ENCODE peak calls at places on chromosome 6, in nine cellular contexts. One of them, this sample, is unnamed.

GRCh38 chr6:131053546-131054240 is 9.4 kb downstream of the EPB41L2 start:
- DNase-seq in nephron progenitor cell: no peak
- DNase-seq in prostate gland: no peak
- DNase-seq in Panc1: no peak
- DNase-seq in adrenal gland: no peak
- DNase-seq in GM12865: no peak
- DNase-seq in BE2C: no peak
- DNase-seq in brain microvascular endothelial cell: no peak
- DNase-seq in stomach: no peak
- DNase-seq in this sample: no peak

GRCh38 chr6:4379958-4380357 is 244.6 kb upstream of the ECI2 start:
- DNase-seq in stomach: no peak
- DNase-seq in prostate gland: no peak
- DNase-seq in GM12865: no peak
- DNase-seq in BE2C: no peak
- DNase-seq in adrenal gland: no peak
- DNase-seq in Panc1: no peak
- DNase-seq in nephron progenitor cell: no peak
- DNase-seq in brain microvascular endothelial cell: no peak
- DNase-seq in this sample: no peak

GRCh38 chr6:149938571-149939462 is 3.0 kb upstream of the ULBP2 start:
- DNase-seq in Panc1: no peak
- DNase-seq in prostate gland: no peak
- DNase-seq in BE2C: no peak
- DNase-seq in brain microvascular endothelial cell: no peak
- DNase-seq in nephron progenitor cell: peak; percentile 33
- DNase-seq in stomach: no peak
- DNase-seq in adrenal gland: no peak
- DNase-seq in GM12865: peak; percentile 85
- DNase-seq in this sample: peak; percentile 86

GRCh38 chr6:142537612-142538478 is 236.0 kb downstream of the ADGRG6 start:
- DNase-seq in BE2C: peak; percentile 61
- DNase-seq in GM12865: peak; percentile 35
- DNase-seq in nephron progenitor cell: no peak
- DNase-seq in brain microvascular endothelial cell: peak; percentile 14
- DNase-seq in prostate gland: no peak
- DNase-seq in adrenal gland: no peak
- DNase-seq in Panc1: no peak
- DNase-seq in stomach: no peak
- DNase-seq in this sample: no peak

GRCh38 chr6:31118178-31118577 is 2.1 kb downstream of the CDSN start:
- DNase-seq in BE2C: no peak
- DNase-seq in GM12865: no peak
- DNase-seq in stomach: no peak
- DNase-seq in prostate gland: no peak
- DNase-seq in brain microvascular endothelial cell: no peak
- DNase-seq in adrenal gland: no peak
- DNase-seq in nephron progenitor cell: no peak
- DNase-seq in Panc1: no peak
- DNase-seq in this sample: no peak

GRCh38 chr6:129192458-129192989 is 309.6 kb downstream of the LAMA2 start:
- DNase-seq in prostate gland: no peak
- DNase-seq in nephron progenitor cell: no peak
- DNase-seq in brain microvascular endothelial cell: no peak
- DNase-seq in BE2C: no peak
- DNase-seq in adrenal gland: no peak
- DNase-seq in GM12865: no peak
- DNase-seq in stomach: no peak
- DNase-seq in Panc1: no peak
- DNase-seq in this sample: no peak

GRCh38 chr6:170285482-170285881 is 5.4 kb downstream of the DLL1 start:
- DNase-seq in BE2C: no peak
- DNase-seq in brain microvascular endothelial cell: no peak
- DNase-seq in prostate gland: no peak
- DNase-seq in adrenal gland: no peak
- DNase-seq in GM12865: no peak
- DNase-seq in Panc1: no peak
- DNase-seq in stomach: peak; percentile 23
- DNase-seq in nephron progenitor cell: no peak
- DNase-seq in this sample: no peak

GRCh38 chr6:143598466-143599080 is 79.2 kb upstream of the PHACTR2 start:
- DNase-seq in adrenal gland: no peak
- DNase-seq in prostate gland: no peak
- DNase-seq in brain microvascular endothelial cell: no peak
- DNase-seq in BE2C: no peak
- DNase-seq in stomach: no peak
- DNase-seq in Panc1: no peak
- DNase-seq in nephron progenitor cell: no peak
- DNase-seq in GM12865: peak; percentile 17
- DNase-seq in this sample: peak; percentile 21

GRCh38 chr6:105507811-105508210 is 104.9 kb upstream of the PREP start:
- DNase-seq in stomach: no peak
- DNase-seq in brain microvascular endothelial cell: no peak
- DNase-seq in adrenal gland: no peak
- DNase-seq in prostate gland: no peak
- DNase-seq in nephron progenitor cell: no peak
- DNase-seq in GM12865: no peak
- DNase-seq in BE2C: no peak
- DNase-seq in Panc1: no peak
- DNase-seq in this sample: no peak

GRCh38 chr6:123028263-123028662 is 32.2 kb downstream of the CLVS2 start:
- DNase-seq in BE2C: no peak
- DNase-seq in prostate gland: no peak
- DNase-seq in stomach: no peak
- DNase-seq in brain microvascular endothelial cell: no peak
- DNase-seq in adrenal gland: no peak
- DNase-seq in GM12865: no peak
- DNase-seq in nephron progenitor cell: no peak
- DNase-seq in Panc1: no peak
- DNase-seq in this sample: no peak

GRCh38 chr6:167827588-167828324 is 1.0 kb downstream of the AFDN start:
- DNase-seq in stomach: peak; percentile 61
- DNase-seq in brain microvascular endothelial cell: no peak
- DNase-seq in prostate gland: peak; percentile 37
- DNase-seq in BE2C: peak; percentile 49
- DNase-seq in adrenal gland: peak; percentile 74
- DNase-seq in nephron progenitor cell: peak; percentile 68
- DNase-seq in GM12865: peak; percentile 48
- DNase-seq in Panc1: no peak
- DNase-seq in this sample: peak; percentile 64

GRCh38 chr6:75349262-75349984 is 64.8 kb upstream of the TMEM30A start:
- DNase-seq in Panc1: no peak
- DNase-seq in brain microvascular endothelial cell: peak; percentile 33
- DNase-seq in BE2C: peak; percentile 53
- DNase-seq in GM12865: peak; percentile 34
- DNase-seq in adrenal gland: no peak
- DNase-seq in stomach: no peak
- DNase-seq in nephron progenitor cell: peak; percentile 66
- DNase-seq in prostate gland: no peak
- DNase-seq in this sample: no peak

GRCh38 chr6:159267165-159267564 is 98.0 kb downstream of the FNDC1 start:
- DNase-seq in stomach: no peak
- DNase-seq in adrenal gland: no peak
- DNase-seq in prostate gland: no peak
- DNase-seq in Panc1: no peak
- DNase-seq in BE2C: no peak
- DNase-seq in brain microvascular endothelial cell: peak; percentile 19
- DNase-seq in GM12865: peak; percentile 15
- DNase-seq in nephron progenitor cell: peak; percentile 73
- DNase-seq in this sample: no peak

GRCh38 chr6:22558288-22558882 is 11.0 kb upstream of the HDGFL1 start:
- DNase-seq in stomach: no peak
- DNase-seq in brain microvascular endothelial cell: no peak
- DNase-seq in BE2C: peak; percentile 30
- DNase-seq in nephron progenitor cell: no peak
- DNase-seq in prostate gland: no peak
- DNase-seq in adrenal gland: no peak
- DNase-seq in GM12865: no peak
- DNase-seq in Panc1: no peak
- DNase-seq in this sample: no peak

GRCh38 chr6:99362644-99363268 is 13.3 kb upstream of the FAXC start:
- DNase-seq in GM12865: no peak
- DNase-seq in prostate gland: no peak
- DNase-seq in nephron progenitor cell: no peak
- DNase-seq in stomach: no peak
- DNase-seq in adrenal gland: no peak
- DNase-seq in brain microvascular endothelial cell: no peak
- DNase-seq in Panc1: no peak
- DNase-seq in BE2C: no peak
- DNase-seq in this sample: no peak

GRCh38 chr6:40755046-40755681 is 168.0 kb upstream of the LRFN2 start:
- DNase-seq in Panc1: no peak
- DNase-seq in nephron progenitor cell: peak; percentile 8
- DNase-seq in adrenal gland: no peak
- DNase-seq in stomach: no peak
- DNase-seq in brain microvascular endothelial cell: peak; percentile 32
- DNase-seq in prostate gland: no peak
- DNase-seq in GM12865: no peak
- DNase-seq in BE2C: no peak
- DNase-seq in this sample: no peak
- TF ChIP-seq CTCF in Panc1: no peak
- TF ChIP-seq CTCF in nephron progenitor cell: no peak
- TF ChIP-seq CTCF in adrenal gland: no peak
- TF ChIP-seq CTCF in stomach: no peak
- TF ChIP-seq CTCF in brain microvascular endothelial cell: peak; percentile 35
- TF ChIP-seq CTCF in prostate gland: no peak
- TF ChIP-seq CTCF in GM12865: no peak
- TF ChIP-seq CTCF in BE2C: no peak
- TF ChIP-seq CTCF in this sample: no peak

GRCh38 chr6:43277083-43277642 is 20.9 kb upstream of the SLC22A7 start:
- DNase-seq in nephron progenitor cell: no peak
- DNase-seq in brain microvascular endothelial cell: no peak
- DNase-seq in GM12865: no peak
- DNase-seq in BE2C: no peak
- DNase-seq in stomach: no peak
- DNase-seq in adrenal gland: no peak
- DNase-seq in Panc1: no peak
- DNase-seq in prostate gland: no peak
- DNase-seq in this sample: no peak
- TF ChIP-seq CTCF in nephron progenitor cell: no peak
- TF ChIP-seq CTCF in brain microvascular endothelial cell: no peak
- TF ChIP-seq CTCF in GM12865: no peak
- TF ChIP-seq CTCF in BE2C: no peak
- TF ChIP-seq CTCF in stomach: no peak
- TF ChIP-seq CTCF in adrenal gland: no peak
- TF ChIP-seq CTCF in Panc1: no peak
- TF ChIP-seq CTCF in prostate gland: no peak
- TF ChIP-seq CTCF in this sample: no peak

GRCh38 chr6:49517919-49518318 is 18.2 kb downstream of the GLYATL3 start:
- DNase-seq in GM12865: no peak
- DNase-seq in prostate gland: no peak
- DNase-seq in adrenal gland: no peak
- DNase-seq in BE2C: no peak
- DNase-seq in stomach: no peak
- DNase-seq in Panc1: no peak
- DNase-seq in nephron progenitor cell: no peak
- DNase-seq in brain microvascular endothelial cell: no peak
- DNase-seq in this sample: no peak
- TF ChIP-seq CTCF in GM12865: no peak
- TF ChIP-seq CTCF in prostate gland: no peak
- TF ChIP-seq CTCF in adrenal gland: no peak
- TF ChIP-seq CTCF in BE2C: no peak
- TF ChIP-seq CTCF in stomach: no peak
- TF ChIP-seq CTCF in Panc1: no peak
- TF ChIP-seq CTCF in nephron progenitor cell: no peak
- TF ChIP-seq CTCF in brain microvascular endothelial cell: no peak
- TF ChIP-seq CTCF in this sample: no peak

GRCh38 chr6:86937219-86938079 is at the start of gene HTR1E:
- DNase-seq in adrenal gland: peak; percentile 77
- DNase-seq in prostate gland: peak; percentile 9
- DNase-seq in brain microvascular endothelial cell: peak; percentile 31
- DNase-seq in BE2C: peak; percentile 74
- DNase-seq in stomach: peak; percentile 79
- DNase-seq in GM12865: peak; percentile 48
- DNase-seq in Panc1: no peak
- DNase-seq in nephron progenitor cell: peak; percentile 76
- DNase-seq in this sample: peak; percentile 68
- TF ChIP-seq CTCF in adrenal gland: peak; percentile 46
- TF ChIP-seq CTCF in prostate gland: peak; percentile 30
- TF ChIP-seq CTCF in brain microvascular endothelial cell: peak; percentile 68
- TF ChIP-seq CTCF in BE2C: peak; percentile 84
- TF ChIP-seq CTCF in stomach: no peak
- TF ChIP-seq CTCF in GM12865: peak; percentile 60
- TF ChIP-seq CTCF in Panc1: peak; percentile 85
- TF ChIP-seq CTCF in nephron progenitor cell: peak; percentile 72
- TF ChIP-seq CTCF in this sample: peak; percentile 61

DNA sequence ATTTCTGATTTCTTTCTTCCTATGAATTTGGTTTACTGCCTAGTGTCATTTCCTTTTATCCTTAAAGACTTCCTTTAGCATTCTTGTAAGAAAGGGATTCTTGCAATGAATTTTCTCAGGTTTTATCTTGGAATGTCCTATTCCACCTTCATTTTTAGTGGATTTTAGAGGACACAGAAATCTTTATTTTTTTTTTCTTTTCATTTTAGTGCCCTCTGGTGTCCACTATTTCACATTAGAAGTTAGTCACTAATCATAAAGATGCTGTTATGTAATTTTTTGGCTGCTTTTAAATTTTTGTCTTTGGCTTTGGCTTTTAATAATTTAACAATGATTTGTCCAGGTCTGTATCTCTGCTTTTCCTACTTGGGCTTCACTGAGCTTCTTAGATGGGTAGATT is 28.1 kb downstream of the LMBRD1 start:
- DNase-seq in Panc1: no peak
- DNase-seq in brain microvascular endothelial cell: no peak
- DNase-seq in BE2C: no peak
- DNase-seq in GM12865: no peak
- DNase-seq in adrenal gland: no peak
- DNase-seq in nephron progenitor cell: no peak
- DNase-seq in prostate gland: no peak
- DNase-seq in stomach: no peak
- DNase-seq in this sample: no peak
- TF ChIP-seq CTCF in Panc1: peak; percentile 42
- TF ChIP-seq CTCF in brain microvascular endothelial cell: peak; percentile 8
- TF ChIP-seq CTCF in BE2C: peak; percentile 24
- TF ChIP-seq CTCF in GM12865: no peak
- TF ChIP-seq CTCF in adrenal gland: no peak
- TF ChIP-seq CTCF in nephron progenitor cell: no peak
- TF ChIP-seq CTCF in prostate gland: no peak
- TF ChIP-seq CTCF in stomach: no peak
- TF ChIP-seq CTCF in this sample: no peak

This sample was measured in GM13977.